ENCODE peak calls at places on chromosomes 16 and 17, in seven cellular contexts. Y is esophagus muscularis mucosa, V is thyroid gland, I is endothelial cell, G is WTC11, Q is NB4, O is stomach. S is an unnamed sample.

GRCh38 chr16:11232852-11233726 is 22.9 kb downstream of the SOCS1 start:
- DNase-seq in Y (no peak), V (peak; percentile 22), I (no peak), G (peak; percentile 56), Q (no peak), O (peak; percentile 64), S (no peak)

GRCh38 chr17:60631119-60631518 is 31.1 kb downstream of the PPM1D start:
- DNase-seq in Y (no peak), V (no peak), I (no peak), G (no peak), Q (peak; percentile 12), O (no peak), S (no peak)

GRCh38 chr16:5616841-5617240 is 519.2 kb upstream of the EEF2KMT start:
- DNase-seq in Y (no peak), V (no peak), I (no peak), G (no peak), Q (no peak), O (no peak), S (no peak)

GRCh38 chr17:71183083-71183697 is 937.6 kb upstream of the SOX9 start:
- DNase-seq in Y (no peak), V (peak; percentile 7), I (no peak), G (no peak), Q (no peak), O (no peak), S (no peak)

GRCh38 chr16:46801428-46802049 is 29.4 kb downstream of the C16orf87 start:
- DNase-seq in Y (no peak), V (no peak), I (no peak), G (no peak), Q (peak; percentile 13), O (no peak), S (no peak)

GRCh38 chr16:48053346-48053745 is 102.4 kb downstream of the ABCC12 start:
- DNase-seq in Y (no peak), V (peak; percentile 74), I (no peak), G (peak; percentile 64), Q (no peak), O (no peak), S (peak; percentile 53)

GRCh38 chr17:76076765-76077581 is 2.0 kb upstream of the ZACN start:
- DNase-seq in Y (no peak), V (no peak), I (no peak), G (peak; percentile 39), Q (no peak), O (no peak), S (no peak)

GRCh38 chr17:61389670-61390478 is 9.8 kb upstream of the TBX2 start:
- DNase-seq in Y (no peak), V (peak; percentile 50), I (peak; percentile 84), G (peak; percentile 83), Q (peak; percentile 56), O (peak; percentile 57), S (peak; percentile 79)

GRCh38 chr17:48505788-48506187 is 25.0 kb downstream of the HOXB1 start:
- DNase-seq in Y (no peak), V (no peak), I (no peak), G (no peak), Q (peak; percentile 72), O (no peak), S (no peak)

GRCh38 chr16:89219365-89219764 is 1.9 kb downstream of the ZNF778 start:
- DNase-seq in Y (no peak), V (no peak), I (peak; percentile 48), G (no peak), Q (no peak), O (no peak), S (no peak)

GRCh38 chr16:2159052-2159838 is 3.7 kb downstream of the TRAF7 start:
- DNase-seq in Y (no peak), V (no peak), I (no peak), G (no peak), Q (no peak), O (peak; percentile 82), S (no peak)

GRCh38 chr16:52740333-52740732 is 193.4 kb upstream of the TOX3 start:
- DNase-seq in Y (no peak), V (no peak), I (no peak), G (no peak), Q (no peak), O (no peak), S (no peak)

GRCh38 chr17:75160211-75160610 is 5.9 kb upstream of the JPT1 start:
- DNase-seq in Y (no peak), V (no peak), I (no peak), G (no peak), Q (no peak), O (no peak), S (no peak)

GRCh38 chr16:68520649-68521086 is 18.4 kb upstream of the ZFP90 start:
- DNase-seq in Y (peak; percentile 94), V (peak; percentile 88), I (peak; percentile 89), G (peak; percentile 95), Q (peak; percentile 87), O (peak; percentile 92), S (peak; percentile 80)

GRCh38 chr17:50322271-50322670 is 23.7 kb upstream of the XYLT2 start:
- DNase-seq in Y (no peak), V (no peak), I (no peak), G (no peak), Q (no peak), O (no peak), S (no peak)

GRCh38 chr16:14180431-14181059 is 109.4 kb downstream of the MRTFB start:
- DNase-seq in Y (no peak), V (no peak), I (no peak), G (peak; percentile 27), Q (no peak), O (no peak), S (no peak)

GRCh38 chr16:4370570-4371480 is 823 bp upstream of the VASN start:
- DNase-seq in Y (no peak), V (peak; percentile 93), I (no peak), G (no peak), Q (no peak), O (no peak), S (no peak)

GRCh38 chr17:63826468-63827001 is 696 bp upstream of the PSMC5 start:
- DNase-seq in Y (no peak), V (peak; percentile 17), I (peak; percentile 43), G (no peak), Q (no peak), O (no peak), S (peak; percentile 50)

GRCh38 chr16:16871196-16871595 is 492.3 kb downstream of the NPIPA7 start:
- DNase-seq in Y (no peak), V (no peak), I (no peak), G (peak; percentile 21), Q (no peak), O (no peak), S (no peak)

GRCh38 chr16:75653926-75654325 is 6.4 kb downstream of the TERF2IP start:
- DNase-seq in Y (no peak), V (no peak), I (no peak), G (no peak), Q (no peak), O (no peak), S (no peak)
- TF ChIP-seq CTCF in Y (no peak), V (no peak), I (no peak), G (no peak), Q (no peak), O (no peak), S (no peak)

GRCh38 chr17:1474402-1475189 is 17.9 kb downstream of the MYO1C start:
- DNase-seq in Y (no peak), V (no peak), I (no peak), G (no peak), Q (no peak), O (no peak), S (no peak)

GRCh38 chr17:1471490-1471889 is 15.5 kb upstream of the CRK start:
- DNase-seq in Y (no peak), V (no peak), I (no peak), G (no peak), Q (no peak), O (no peak), S (no peak)

GRCh38 chr17:1471931-1472727 is 16.1 kb upstream of the CRK start:
- DNase-seq in Y (no peak), V (peak; percentile 29), I (no peak), G (no peak), Q (no peak), O (no peak), S (no peak)

GRCh38 chr17:1473841-1474240 is 17.8 kb upstream of the CRK start:
- DNase-seq in Y (no peak), V (no peak), I (no peak), G (no peak), Q (no peak), O (no peak), S (no peak)

DNA sequence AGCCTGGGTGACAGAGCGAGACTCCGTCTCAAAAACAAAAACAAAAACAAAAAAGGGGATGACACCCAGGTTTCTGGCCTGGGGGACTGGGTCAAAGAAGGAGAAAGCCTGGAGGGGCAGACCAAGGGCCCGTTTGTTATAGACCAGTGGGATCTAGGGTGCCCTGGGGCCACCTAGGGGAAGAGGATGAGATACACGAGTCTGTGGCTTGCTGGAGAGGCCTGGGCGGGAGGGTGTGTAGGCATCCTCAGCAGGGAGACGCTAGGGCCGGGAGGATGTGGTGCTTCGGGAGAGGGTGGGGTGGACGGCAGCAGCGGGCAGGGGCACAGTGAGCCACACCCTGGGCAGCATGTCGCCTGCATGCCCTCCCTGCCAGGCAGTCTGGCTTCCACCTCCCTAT is 17.1 kb upstream of the CRK start:
- DNase-seq in Y (no peak), V (no peak), I (no peak), G (peak; percentile 30), Q (peak; percentile 57), O (no peak), S (no peak)
- TF ChIP-seq CTCF in Y (no peak), V (no peak), I (no peak), G (no peak), Q (peak; percentile 35), O (no peak), S (no peak)

DNA sequence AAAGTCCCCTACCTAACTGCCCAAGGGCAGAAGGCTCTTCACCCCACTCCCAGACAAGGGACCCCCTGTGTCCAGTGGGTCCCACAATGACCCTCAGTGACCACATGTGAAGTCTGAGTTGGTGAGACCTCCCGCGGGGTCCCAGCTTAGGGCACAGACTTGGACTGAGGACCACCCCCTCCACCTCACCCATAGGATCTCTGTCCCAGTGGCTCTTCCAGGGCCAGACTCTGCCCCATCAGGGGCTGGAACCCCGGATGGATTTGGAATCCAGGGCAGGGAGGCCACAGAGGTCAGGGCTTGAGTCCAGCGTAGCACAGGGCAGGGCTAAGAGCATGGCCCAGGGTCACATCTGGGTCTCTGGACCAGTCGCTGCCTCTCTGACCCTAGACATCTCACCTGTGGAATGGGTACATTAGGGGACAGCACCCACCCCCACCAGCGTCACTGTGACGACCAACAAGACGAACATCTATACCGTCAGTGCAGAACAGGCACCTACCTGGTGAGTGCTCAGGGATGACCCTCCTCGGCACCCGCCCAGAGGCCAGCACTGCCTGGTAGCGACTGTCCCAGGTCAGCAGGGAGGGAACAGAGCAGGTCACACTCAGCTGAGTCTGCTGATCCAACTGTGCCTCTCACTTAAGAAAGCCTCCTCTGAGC is 37.7 kb downstream of the TNFRSF13B start:
- DNase-seq in Y (no peak), V (no peak), I (no peak), G (peak; percentile 7), Q (no peak), O (no peak), S (no peak)
- TF ChIP-seq CTCF in Y (no peak), V (no peak), I (no peak), G (no peak), Q (no peak), O (no peak), S (no peak)

DNA sequence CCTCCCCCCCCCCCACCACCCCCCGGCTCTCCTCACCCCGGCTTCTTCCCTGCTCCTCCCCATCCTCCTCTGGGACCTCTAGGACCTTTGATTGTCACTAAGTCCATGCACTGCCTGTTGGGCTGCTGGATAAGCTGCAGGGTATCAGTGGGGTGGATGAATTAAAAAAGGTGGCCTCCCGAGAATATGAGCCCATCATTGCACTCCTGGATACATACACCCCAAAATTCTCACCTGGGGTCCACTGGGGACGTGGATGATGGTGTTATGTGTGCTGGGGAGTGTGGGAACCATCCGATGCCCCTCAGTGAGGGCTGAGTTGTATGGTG is 88.8 kb downstream of the IRF8 start:
- DNase-seq in Y (no peak), V (no peak), I (no peak), G (no peak), Q (no peak), O (no peak), S (no peak)
- TF ChIP-seq CTCF in Y (no peak), V (no peak), I (peak; percentile 47), G (no peak), Q (peak; percentile 1), O (no peak), S (peak; percentile 22)